ENCODE peak calls at places on chromosomes 13 and 19, in four cellular contexts. One of them, this sample, is unnamed.

GRCh38 chr13:67273001-67273400 is 42.9 kb upstream of the PCDH9 start:
- DNase-seq in RPMI7951: no peak
- DNase-seq in iris pigment epithelial cell: peak
- DNase-seq in IMR-90: peak
- DNase-seq in this sample: no peak

GRCh38 chr13:24097064-24097463 is 63.5 kb upstream of the SPATA13 start:
- DNase-seq in RPMI7951: peak
- DNase-seq in iris pigment epithelial cell: peak
- DNase-seq in IMR-90: peak
- DNase-seq in this sample: peak

GRCh38 chr13:48804836-48805601 is 151.3 kb downstream of the CYSLTR2 start:
- DNase-seq in IMR-90: no peak
- DNase-seq in iris pigment epithelial cell: peak
- DNase-seq in RPMI7951: peak
- DNase-seq in this sample: no peak

GRCh38 chr13:50198508-50198907 is 183.3 kb downstream of the KCNRG start:
- DNase-seq in IMR-90: peak
- DNase-seq in RPMI7951: peak
- DNase-seq in iris pigment epithelial cell: peak
- DNase-seq in this sample: no peak

GRCh38 chr19:56639217-56639616 is 3.7 kb upstream of the SMIM17 start:
- DNase-seq in RPMI7951: peak
- DNase-seq in iris pigment epithelial cell: peak
- DNase-seq in IMR-90: peak
- DNase-seq in this sample: no peak

GRCh38 chr13:52600666-52601065 is 41.6 kb upstream of the HNRNPA1L2 start:
- DNase-seq in IMR-90: no peak
- DNase-seq in iris pigment epithelial cell: peak
- DNase-seq in RPMI7951: no peak
- DNase-seq in this sample: no peak

GRCh38 chr13:70613295-70613694 is 505.0 kb upstream of the KLHL1 start:
- DNase-seq in RPMI7951: no peak
- DNase-seq in iris pigment epithelial cell: peak
- DNase-seq in IMR-90: no peak
- DNase-seq in this sample: no peak

GRCh38 chr19:42280761-42281174 is 11.7 kb downstream of the CIC start:
- DNase-seq in iris pigment epithelial cell: no peak
- DNase-seq in IMR-90: peak
- DNase-seq in RPMI7951: peak
- DNase-seq in this sample: peak

GRCh38 chr13:29925457-29925856 is 75.0 kb upstream of the UBL3 start:
- DNase-seq in IMR-90: peak
- DNase-seq in RPMI7951: peak
- DNase-seq in iris pigment epithelial cell: peak
- DNase-seq in this sample: peak

GRCh38 chr19:1624458-1624857 is 19.2 kb upstream of the UQCR11 start:
- DNase-seq in IMR-90: peak
- DNase-seq in RPMI7951: peak
- DNase-seq in iris pigment epithelial cell: peak
- DNase-seq in this sample: peak

GRCh38 chr19:43807651-43808050 is 5.4 kb upstream of the LYPD5 start:
- DNase-seq in RPMI7951: no peak
- DNase-seq in iris pigment epithelial cell: no peak
- DNase-seq in IMR-90: no peak
- DNase-seq in this sample: no peak

GRCh38 chr13:48580185-48580803 is 47.4 kb upstream of the RCBTB2 start:
- DNase-seq in IMR-90: peak
- DNase-seq in RPMI7951: peak
- DNase-seq in iris pigment epithelial cell: peak
- DNase-seq in this sample: no peak

GRCh38 chr13:23767806-23768205 is 121.4 kb downstream of the MIPEP start:
- DNase-seq in iris pigment epithelial cell: no peak
- DNase-seq in IMR-90: no peak
- DNase-seq in RPMI7951: peak
- DNase-seq in this sample: no peak

GRCh38 chr13:28820099-28821051 is at the start of gene MTUS2:
- DNase-seq in iris pigment epithelial cell: no peak
- DNase-seq in RPMI7951: no peak
- DNase-seq in IMR-90: no peak
- DNase-seq in this sample: no peak

GRCh38 chr19:5617080-5617479 is 5.5 kb downstream of the SAFB2 start:
- DNase-seq in iris pigment epithelial cell: no peak
- DNase-seq in IMR-90: no peak
- DNase-seq in RPMI7951: no peak
- DNase-seq in this sample: no peak

GRCh38 chr13:51935326-51936171 is 73.8 kb downstream of the CCDC70 start:
- DNase-seq in iris pigment epithelial cell: no peak
- DNase-seq in RPMI7951: peak
- DNase-seq in IMR-90: no peak
- DNase-seq in this sample: peak

GRCh38 chr19:49861127-49861526 is 6.2 kb downstream of the PNKP start:
- DNase-seq in RPMI7951: no peak
- DNase-seq in IMR-90: no peak
- DNase-seq in iris pigment epithelial cell: peak
- DNase-seq in this sample: no peak

GRCh38 chr13:42068886-42069285 is 20.4 kb downstream of the DGKH start:
- DNase-seq in RPMI7951: no peak
- DNase-seq in IMR-90: no peak
- DNase-seq in iris pigment epithelial cell: no peak
- DNase-seq in this sample: no peak

GRCh38 chr13:46553521-46553885 is 533 bp downstream of the LRCH1 start:
- DNase-seq in IMR-90: no peak
- DNase-seq in iris pigment epithelial cell: no peak
- DNase-seq in RPMI7951: no peak
- DNase-seq in this sample: no peak

GRCh38 chr13:44573790-44574465 is 2.2 kb downstream of the TSC22D1 start:
- DNase-seq in IMR-90: peak
- DNase-seq in iris pigment epithelial cell: peak
- DNase-seq in RPMI7951: peak
- DNase-seq in this sample: peak

GRCh38 chr19:15621801-15622200 is 6.8 kb downstream of the CYP4F8 start:
- DNase-seq in RPMI7951: no peak
- DNase-seq in iris pigment epithelial cell: no peak
- DNase-seq in IMR-90: no peak
- DNase-seq in this sample: no peak

GRCh38 chr19:30224689-30225606 is 147.2 kb upstream of the ZNF536 start:
- DNase-seq in iris pigment epithelial cell: peak
- DNase-seq in IMR-90: no peak
- DNase-seq in RPMI7951: no peak
- DNase-seq in this sample: no peak

GRCh38 chr13:42384265-42384664 is 112.3 kb downstream of the AKAP11 start:
- DNase-seq in IMR-90: no peak
- DNase-seq in iris pigment epithelial cell: peak
- DNase-seq in RPMI7951: peak
- DNase-seq in this sample: peak

GRCh38 chr19:50158577-50158976 is 4.5 kb downstream of the IZUMO2 start:
- DNase-seq in RPMI7951: no peak
- DNase-seq in iris pigment epithelial cell: no peak
- DNase-seq in IMR-90: no peak
- DNase-seq in this sample: no peak

GRCh38 chr19:34253711-34254551 is 423 bp upstream of the GARRE1 start:
- DNase-seq in IMR-90: peak
- DNase-seq in RPMI7951: no peak
- DNase-seq in iris pigment epithelial cell: peak
- DNase-seq in this sample: no peak

GRCh38 chr13:98142427-98143156 is at the start of gene FARP1:
- DNase-seq in RPMI7951: peak
- DNase-seq in iris pigment epithelial cell: peak
- DNase-seq in IMR-90: peak
- DNase-seq in this sample: peak

GRCh38 chr13:108185218-108185617 is 30.1 kb downstream of the LIG4 start:
- DNase-seq in iris pigment epithelial cell: no peak
- DNase-seq in IMR-90: no peak
- DNase-seq in RPMI7951: no peak
- DNase-seq in this sample: no peak

GRCh38 chr13:25738342-25738771 is 313.5 kb downstream of the SHISA2 start:
- DNase-seq in IMR-90: no peak
- DNase-seq in RPMI7951: peak
- DNase-seq in iris pigment epithelial cell: peak
- DNase-seq in this sample: peak